ENCODE peak calls at places on chromosome 19, in nine cellular contexts. One of them, this sample, is unnamed.

GRCh38 chr19:18650468-18651001 is 13.7 kb downstream of the KLHL26 start:
- DNase-seq in aorta: peak; percentile 95
- DNase-seq in uterus: peak; percentile 85
- DNase-seq in CD8-positive, alpha-beta memory T cell: no peak
- DNase-seq in fibroblast of lung: peak; percentile 81
- DNase-seq in tibial artery: peak; percentile 96
- DNase-seq in left ventricle myocardium inferior: peak; percentile 82
- DNase-seq in kidney: peak; percentile 95
- DNase-seq in AG04450: peak; percentile 51
- DNase-seq in this sample: peak; percentile 97

GRCh38 chr19:42468273-42468796 is 25.6 kb upstream of the CXCL17 start:
- DNase-seq in aorta: no peak
- DNase-seq in uterus: no peak
- DNase-seq in CD8-positive, alpha-beta memory T cell: no peak
- DNase-seq in fibroblast of lung: peak; percentile 62
- DNase-seq in tibial artery: no peak
- DNase-seq in left ventricle myocardium inferior: no peak
- DNase-seq in kidney: no peak
- DNase-seq in AG04450: peak; percentile 2
- DNase-seq in this sample: peak; percentile 81

GRCh38 chr19:13961826-13962737 is 9.8 kb downstream of the DCAF15 start:
- DNase-seq in aorta: peak; percentile 79
- DNase-seq in uterus: no peak
- DNase-seq in CD8-positive, alpha-beta memory T cell: no peak
- DNase-seq in fibroblast of lung: no peak
- DNase-seq in tibial artery: no peak
- DNase-seq in left ventricle myocardium inferior: no peak
- DNase-seq in kidney: no peak
- DNase-seq in AG04450: no peak
- DNase-seq in this sample: no peak

GRCh38 chr19:39310558-39311311 is 9.9 kb downstream of the LRFN1 start:
- DNase-seq in aorta: no peak
- DNase-seq in uterus: no peak
- DNase-seq in CD8-positive, alpha-beta memory T cell: no peak
- DNase-seq in fibroblast of lung: no peak
- DNase-seq in tibial artery: no peak
- DNase-seq in left ventricle myocardium inferior: no peak
- DNase-seq in kidney: no peak
- DNase-seq in AG04450: no peak
- DNase-seq in this sample: no peak

GRCh38 chr19:45817725-45818301 is 2.7 kb upstream of the RSPH6A start:
- DNase-seq in aorta: no peak
- DNase-seq in uterus: no peak
- DNase-seq in CD8-positive, alpha-beta memory T cell: no peak
- DNase-seq in fibroblast of lung: no peak
- DNase-seq in tibial artery: no peak
- DNase-seq in left ventricle myocardium inferior: no peak
- DNase-seq in kidney: no peak
- DNase-seq in AG04450: no peak
- DNase-seq in this sample: peak; percentile 40

GRCh38 chr19:5479958-5480357 is 24.7 kb downstream of the ZNRF4 start:
- DNase-seq in aorta: no peak
- DNase-seq in uterus: no peak
- DNase-seq in CD8-positive, alpha-beta memory T cell: no peak
- DNase-seq in fibroblast of lung: no peak
- DNase-seq in tibial artery: no peak
- DNase-seq in left ventricle myocardium inferior: no peak
- DNase-seq in kidney: no peak
- DNase-seq in AG04450: no peak
- DNase-seq in this sample: no peak

GRCh38 chr19:49614096-49614857 is 23.3 kb downstream of the PRR12 start:
- DNase-seq in aorta: no peak
- DNase-seq in uterus: no peak
- DNase-seq in CD8-positive, alpha-beta memory T cell: no peak
- DNase-seq in fibroblast of lung: peak; percentile 88
- DNase-seq in tibial artery: no peak
- DNase-seq in left ventricle myocardium inferior: no peak
- DNase-seq in kidney: no peak
- DNase-seq in AG04450: peak; percentile 27
- DNase-seq in this sample: peak; percentile 49

GRCh38 chr19:19444694-19445155 is 39.2 kb downstream of the GATAD2A start:
- DNase-seq in aorta: no peak
- DNase-seq in uterus: no peak
- DNase-seq in CD8-positive, alpha-beta memory T cell: no peak
- DNase-seq in fibroblast of lung: peak; percentile 40
- DNase-seq in tibial artery: no peak
- DNase-seq in left ventricle myocardium inferior: no peak
- DNase-seq in kidney: peak; percentile 20
- DNase-seq in AG04450: no peak
- DNase-seq in this sample: peak; percentile 35

GRCh38 chr19:9075064-9075964 is 11.5 kb upstream of the OR1M1 start:
- DNase-seq in aorta: peak; percentile 88
- DNase-seq in uterus: peak; percentile 89
- DNase-seq in CD8-positive, alpha-beta memory T cell: no peak
- DNase-seq in fibroblast of lung: peak; percentile 99
- DNase-seq in tibial artery: peak; percentile 27
- DNase-seq in left ventricle myocardium inferior: peak; percentile 33
- DNase-seq in kidney: peak; percentile 96
- DNase-seq in AG04450: peak; percentile 39
- DNase-seq in this sample: peak; percentile 99

GRCh38 chr19:39908803-39909202 is 25.6 kb downstream of the FCGBP start:
- DNase-seq in aorta: peak; percentile 11
- DNase-seq in uterus: no peak
- DNase-seq in CD8-positive, alpha-beta memory T cell: no peak
- DNase-seq in fibroblast of lung: no peak
- DNase-seq in tibial artery: no peak
- DNase-seq in left ventricle myocardium inferior: no peak
- DNase-seq in kidney: no peak
- DNase-seq in AG04450: no peak
- DNase-seq in this sample: no peak

GRCh38 chr19:5950744-5951143 is 27.2 kb downstream of the RANBP3 start:
- DNase-seq in aorta: no peak
- DNase-seq in uterus: no peak
- DNase-seq in CD8-positive, alpha-beta memory T cell: no peak
- DNase-seq in fibroblast of lung: no peak
- DNase-seq in tibial artery: no peak
- DNase-seq in left ventricle myocardium inferior: no peak
- DNase-seq in kidney: no peak
- DNase-seq in AG04450: no peak
- DNase-seq in this sample: no peak

GRCh38 chr19:11887618-11888531 is at the start of gene ZNF69:
- DNase-seq in aorta: peak; percentile 95
- DNase-seq in uterus: peak; percentile 75
- DNase-seq in CD8-positive, alpha-beta memory T cell: peak; percentile 36
- DNase-seq in fibroblast of lung: peak; percentile 75
- DNase-seq in tibial artery: peak; percentile 94
- DNase-seq in left ventricle myocardium inferior: peak; percentile 93
- DNase-seq in kidney: peak; percentile 94
- DNase-seq in AG04450: no peak
- DNase-seq in this sample: peak; percentile 38

GRCh38 chr19:30236006-30236405 is 136.2 kb upstream of the ZNF536 start:
- DNase-seq in aorta: no peak
- DNase-seq in uterus: no peak
- DNase-seq in CD8-positive, alpha-beta memory T cell: no peak
- DNase-seq in fibroblast of lung: no peak
- DNase-seq in tibial artery: no peak
- DNase-seq in left ventricle myocardium inferior: no peak
- DNase-seq in kidney: no peak
- DNase-seq in AG04450: no peak
- DNase-seq in this sample: no peak

GRCh38 chr19:46529622-46530451 is 34.2 kb upstream of the PNMA8B start:
- DNase-seq in aorta: peak; percentile 92
- DNase-seq in uterus: peak; percentile 60
- DNase-seq in CD8-positive, alpha-beta memory T cell: peak; percentile 64
- DNase-seq in fibroblast of lung: peak; percentile 34
- DNase-seq in tibial artery: peak; percentile 61
- DNase-seq in left ventricle myocardium inferior: peak; percentile 61
- DNase-seq in kidney: no peak
- DNase-seq in AG04450: no peak
- DNase-seq in this sample: peak; percentile 44

GRCh38 chr19:47432091-47432490 is 12.8 kb upstream of the MEIS3 start:
- DNase-seq in aorta: no peak
- DNase-seq in uterus: no peak
- DNase-seq in CD8-positive, alpha-beta memory T cell: no peak
- DNase-seq in fibroblast of lung: no peak
- DNase-seq in tibial artery: no peak
- DNase-seq in left ventricle myocardium inferior: no peak
- DNase-seq in kidney: no peak
- DNase-seq in AG04450: no peak
- DNase-seq in this sample: no peak

GRCh38 chr19:18479964-18480723 is 41.7 kb downstream of the ELL start:
- DNase-seq in aorta: peak; percentile 88
- DNase-seq in uterus: peak; percentile 83
- DNase-seq in CD8-positive, alpha-beta memory T cell: no peak
- DNase-seq in fibroblast of lung: peak; percentile 66
- DNase-seq in tibial artery: peak; percentile 94
- DNase-seq in left ventricle myocardium inferior: peak; percentile 70
- DNase-seq in kidney: peak; percentile 93
- DNase-seq in AG04450: no peak
- DNase-seq in this sample: peak; percentile 67

GRCh38 chr19:11373166-11373884 is 1.1 kb upstream of the SWSAP1 start:
- DNase-seq in aorta: no peak
- DNase-seq in uterus: no peak
- DNase-seq in CD8-positive, alpha-beta memory T cell: no peak
- DNase-seq in fibroblast of lung: peak; percentile 36
- DNase-seq in tibial artery: no peak
- DNase-seq in left ventricle myocardium inferior: no peak
- DNase-seq in kidney: no peak
- DNase-seq in AG04450: no peak
- DNase-seq in this sample: peak; percentile 44

GRCh38 chr19:367963-368623 is 23.5 kb upstream of the MIER2 start:
- DNase-seq in aorta: no peak
- DNase-seq in uterus: no peak
- DNase-seq in CD8-positive, alpha-beta memory T cell: no peak
- DNase-seq in fibroblast of lung: no peak
- DNase-seq in tibial artery: no peak
- DNase-seq in left ventricle myocardium inferior: no peak
- DNase-seq in kidney: peak; percentile 14
- DNase-seq in AG04450: no peak
- DNase-seq in this sample: no peak

GRCh38 chr19:28960986-28961705 is 251.8 kb downstream of the UQCRFS1 start:
- DNase-seq in aorta: no peak
- DNase-seq in uterus: no peak
- DNase-seq in CD8-positive, alpha-beta memory T cell: no peak
- DNase-seq in fibroblast of lung: peak; percentile 6
- DNase-seq in tibial artery: no peak
- DNase-seq in left ventricle myocardium inferior: no peak
- DNase-seq in kidney: no peak
- DNase-seq in AG04450: no peak
- DNase-seq in this sample: peak; percentile 57

DNA sequence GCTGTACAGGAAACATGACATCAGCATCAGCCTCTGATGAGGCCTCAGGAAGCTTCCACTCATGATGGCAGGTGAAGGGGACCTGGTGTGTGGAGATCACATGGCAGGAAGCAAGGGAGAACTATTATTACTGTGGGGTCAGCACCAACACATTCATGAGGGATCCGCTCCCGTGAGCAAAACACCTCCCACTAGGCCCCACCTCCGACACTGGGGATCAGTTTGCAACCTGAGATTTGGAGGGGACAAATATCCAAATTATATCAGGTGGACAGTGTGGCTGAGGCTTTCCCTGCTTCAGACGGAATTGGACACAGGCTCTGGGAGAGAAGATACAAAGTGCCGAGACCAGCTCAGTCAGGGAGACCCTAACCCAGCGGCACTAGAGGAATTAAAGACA is 5.7 kb upstream of the ZNF792 start:
- DNase-seq in aorta: no peak
- DNase-seq in uterus: no peak
- DNase-seq in CD8-positive, alpha-beta memory T cell: no peak
- DNase-seq in fibroblast of lung: no peak
- DNase-seq in tibial artery: no peak
- DNase-seq in left ventricle myocardium inferior: no peak
- DNase-seq in kidney: no peak
- DNase-seq in AG04450: no peak
- DNase-seq in this sample: no peak
- H3K9me3 ChIP-seq in aorta: no peaks in the 10 kb centered on the region
- H3K9me3 ChIP-seq in uterus: no peaks in the 10 kb centered on the region
- H3K9me3 ChIP-seq in CD8-positive, alpha-beta memory T cell: no peaks in the 10 kb centered on the region
- H3K9me3 ChIP-seq in fibroblast of lung: no peaks in the 10 kb centered on the region
- H3K9me3 ChIP-seq in tibial artery: no peaks in the 10 kb centered on the region
- H3K9me3 ChIP-seq in left ventricle myocardium inferior: peaks cover 13% of the 10 kb centered on the region
- H3K9me3 ChIP-seq in kidney: no peaks in the 10 kb centered on the region
- H3K9me3 ChIP-seq in AG04450: peaks cover 15% of the 10 kb centered on the region
- H3K9me3 ChIP-seq in this sample: peaks cover 13% of the 10 kb centered on the region

GRCh38 chr19:55830656-55831055 is 1.1 kb downstream of the NLRP11 start:
- DNase-seq in aorta: no peak
- DNase-seq in uterus: no peak
- DNase-seq in CD8-positive, alpha-beta memory T cell: no peak
- DNase-seq in fibroblast of lung: no peak
- DNase-seq in tibial artery: no peak
- DNase-seq in left ventricle myocardium inferior: no peak
- DNase-seq in kidney: no peak
- DNase-seq in AG04450: no peak
- DNase-seq in this sample: no peak
- H3K9me3 ChIP-seq in aorta: peaks cover 2% of the 10 kb centered on the region
- H3K9me3 ChIP-seq in uterus: no peaks in the 10 kb centered on the region
- H3K9me3 ChIP-seq in CD8-positive, alpha-beta memory T cell: no peaks in the 10 kb centered on the region
- H3K9me3 ChIP-seq in fibroblast of lung: no peaks in the 10 kb centered on the region
- H3K9me3 ChIP-seq in tibial artery: no peaks in the 10 kb centered on the region
- H3K9me3 ChIP-seq in left ventricle myocardium inferior: no peaks in the 10 kb centered on the region
- H3K9me3 ChIP-seq in kidney: no peaks in the 10 kb centered on the region
- H3K9me3 ChIP-seq in AG04450: peaks cover 25% of the 10 kb centered on the region
- H3K9me3 ChIP-seq in this sample: no peaks in the 10 kb centered on the region

DNA sequence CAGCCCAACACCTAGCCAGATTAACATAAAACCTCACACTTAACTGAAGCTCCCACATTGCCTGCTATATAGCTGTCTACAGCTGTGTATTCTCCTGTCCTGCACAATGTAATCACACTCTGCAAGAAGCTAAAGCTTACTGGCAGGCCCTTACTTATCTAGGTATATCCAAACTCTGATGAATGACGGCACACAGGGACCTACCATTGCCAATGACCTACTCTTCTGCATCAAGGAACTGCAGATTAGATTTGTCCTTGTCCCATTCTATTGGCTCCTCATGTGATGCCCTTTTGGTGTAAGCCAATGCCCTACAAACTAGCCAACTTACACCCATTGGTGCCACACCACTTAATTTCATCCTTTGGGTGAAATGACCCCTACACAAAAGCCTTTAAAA is 26.4 kb downstream of the ZNF45 start:
- DNase-seq in aorta: no peak
- DNase-seq in uterus: no peak
- DNase-seq in CD8-positive, alpha-beta memory T cell: no peak
- DNase-seq in fibroblast of lung: no peak
- DNase-seq in tibial artery: no peak
- DNase-seq in left ventricle myocardium inferior: no peak
- DNase-seq in kidney: no peak
- DNase-seq in AG04450: no peak
- DNase-seq in this sample: no peak
- H3K9me3 ChIP-seq in aorta: peaks cover 21% of the 10 kb centered on the region
- H3K9me3 ChIP-seq in uterus: peaks cover 3% of the 10 kb centered on the region
- H3K9me3 ChIP-seq in CD8-positive, alpha-beta memory T cell: peaks cover 47% of the 10 kb centered on the region
- H3K9me3 ChIP-seq in fibroblast of lung: peaks cover 3% of the 10 kb centered on the region
- H3K9me3 ChIP-seq in tibial artery: peaks cover 100% of the 10 kb centered on the region
- H3K9me3 ChIP-seq in left ventricle myocardium inferior: peaks cover 99% of the 10 kb centered on the region
- H3K9me3 ChIP-seq in kidney: peaks cover 84% of the 10 kb centered on the region
- H3K9me3 ChIP-seq in AG04450: peaks cover 14% of the 10 kb centered on the region
- H3K9me3 ChIP-seq in this sample: peaks cover 34% of the 10 kb centered on the region

DNA sequence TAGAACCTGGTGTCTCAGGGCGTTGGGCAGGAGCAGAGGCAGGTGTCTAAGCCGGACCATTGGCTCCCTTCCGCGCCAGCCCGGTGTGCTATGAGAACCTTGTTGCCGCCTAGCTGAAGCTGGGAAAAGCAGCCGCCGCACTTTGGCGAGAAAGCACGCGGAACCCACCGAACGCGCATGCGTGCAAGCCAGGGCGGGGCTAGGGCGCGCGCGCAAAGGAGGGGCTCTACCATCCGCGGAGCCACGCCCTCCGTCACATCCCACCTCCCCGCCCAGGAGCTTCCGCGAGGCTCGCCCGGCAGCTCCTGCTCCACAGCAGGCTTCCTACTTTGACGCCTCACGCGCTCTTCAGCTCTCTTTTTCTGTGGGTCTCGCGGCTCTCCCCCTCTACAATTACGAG is 51.3 kb downstream of the WDR87 start:
- DNase-seq in aorta: peak; percentile 64
- DNase-seq in uterus: no peak
- DNase-seq in CD8-positive, alpha-beta memory T cell: no peak
- DNase-seq in fibroblast of lung: peak; percentile 70
- DNase-seq in tibial artery: no peak
- DNase-seq in left ventricle myocardium inferior: peak; percentile 32
- DNase-seq in kidney: peak; percentile 72
- DNase-seq in AG04450: no peak
- DNase-seq in this sample: no peak
- H3K9me3 ChIP-seq in aorta: peaks cover 18% of the 10 kb centered on the region
- H3K9me3 ChIP-seq in uterus: no peaks in the 10 kb centered on the region
- H3K9me3 ChIP-seq in CD8-positive, alpha-beta memory T cell: no peaks in the 10 kb centered on the region
- H3K9me3 ChIP-seq in fibroblast of lung: no peaks in the 10 kb centered on the region
- H3K9me3 ChIP-seq in tibial artery: peaks cover 12% of the 10 kb centered on the region
- H3K9me3 ChIP-seq in left ventricle myocardium inferior: peaks cover 15% of the 10 kb centered on the region
- H3K9me3 ChIP-seq in kidney: no peaks in the 10 kb centered on the region
- H3K9me3 ChIP-seq in AG04450: peaks cover 30% of the 10 kb centered on the region
- H3K9me3 ChIP-seq in this sample: no peaks in the 10 kb centered on the region